ENCODE peak calls at places on chromosomes 1 and 21, in four cellular contexts. N is A549, P is left ventricle myocardium inferior, V is adrenal gland. M is an unnamed sample. For H3K9me3, the result is how much of the 10 kb centered on the place peaks cover.

GRCh38 chr1:226882187-226882586 is 11.8 kb downstream of the PSEN2 start:
- DNase-seq in N (no peak), P (no peak), V (no peak), M (peak)

GRCh38 chr1:173202430-173203145 is 4.5 kb downstream of the TNFSF4 start:
- DNase-seq in N (peak), P (no peak), V (peak), M (no peak)

GRCh38 chr1:20318971-20319370 is 28.3 kb downstream of the VWA5B1 start:
- DNase-seq in N (no peak), P (no peak), V (no peak), M (no peak)

GRCh38 chr1:186662752-186663151 is 17.5 kb downstream of the PTGS2 start:
- DNase-seq in N (no peak), P (no peak), V (no peak), M (no peak)

GRCh38 chr1:17194133-17194475 is 10.8 kb upstream of the PADI1 start:
- DNase-seq in N (no peak), P (no peak), V (no peak), M (no peak)

GRCh38 chr1:192133350-192133950 is 24.8 kb upstream of the RGS18 start:
- DNase-seq in N (no peak), P (no peak), V (no peak), M (no peak)

GRCh38 chr21:46152939-46153258 is 2.5 kb downstream of the FTCD start:
- DNase-seq in N (no peak), P (no peak), V (peak), M (no peak)

GRCh38 chr1:7388141-7388487 is 383.0 kb upstream of the VAMP3 start:
- DNase-seq in N (no peak), P (peak), V (peak), M (no peak)

GRCh38 chr1:111955755-111956154 is 33.7 kb downstream of the KCND3 start:
- DNase-seq in N (no peak), P (no peak), V (no peak), M (no peak)

GRCh38 chr1:18712254-18712605 is 81.6 kb downstream of the PAX7 start:
- DNase-seq in N (no peak), P (no peak), V (no peak), M (no peak)

GRCh38 chr21:38448619-38449186 is 49.6 kb downstream of the ERG start:
- DNase-seq in N (no peak), P (no peak), V (no peak), M (no peak)

GRCh38 chr1:154431586-154432373 is 26.6 kb downstream of the IL6R start:
- DNase-seq in N (no peak), P (no peak), V (no peak), M (no peak)

GRCh38 chr1:183165456-183165855 is 20.6 kb upstream of the LAMC2 start:
- DNase-seq in N (no peak), P (no peak), V (no peak), M (no peak)

GRCh38 chr1:2850502-2850901 is 49.0 kb upstream of the TTC34 start:
- DNase-seq in N (no peak), P (no peak), V (no peak), M (no peak)

GRCh38 chr1:59204001-59204400 is 92.9 kb upstream of the FGGY start:
- DNase-seq in N (no peak), P (peak), V (no peak), M (no peak)

GRCh38 chr1:15847100-15847892 is at the start of gene SPEN:
- DNase-seq in N (peak), P (peak), V (peak), M (peak)

GRCh38 chr1:163202833-163203451 is at the start of gene RGS5:
- DNase-seq in N (no peak), P (no peak), V (no peak), M (no peak)

GRCh38 chr1:44985747-44986359 is 542 bp downstream of the EIF2B3 start:
- DNase-seq in N (no peak), P (no peak), V (peak), M (no peak)

GRCh38 chr1:162077900-162078299 is 8.4 kb downstream of the NOS1AP start:
- DNase-seq in N (no peak), P (no peak), V (no peak), M (no peak)

GRCh38 chr1:202150187-202150586 is 5.7 kb upstream of the ARL8A start:
- DNase-seq in N (no peak), P (no peak), V (no peak), M (no peak)

GRCh38 chr1:208137144-208137682 is 107.0 kb downstream of the PLXNA2 start:
- DNase-seq in N (no peak), P (no peak), V (no peak), M (no peak)

GRCh38 chr1:210674151-210674550 is 345.4 kb downstream of the HHAT start:
- DNase-seq in N (no peak), P (no peak), V (no peak), M (no peak)

GRCh38 chr1:95438213-95438948 is 204.4 kb downstream of the RWDD3 start:
- DNase-seq in N (no peak), P (no peak), V (no peak), M (no peak)

GRCh38 chr1:220347654-220348175 is 75.5 kb upstream of the RAB3GAP2 start:
- DNase-seq in N (no peak), P (no peak), V (no peak), M (no peak)

GRCh38 chr1:153866045-153866850 is 56.5 kb downstream of the GATAD2B start:
- DNase-seq in N (no peak), P (no peak), V (no peak), M (no peak)

GRCh38 chr1:99579691-99580171 is 66.2 kb upstream of the PALMD start:
- DNase-seq in N (no peak), P (no peak), V (no peak), M (no peak)
- H3K27ac ChIP-seq in N (no peak), P (peak), V (no peak), M (no peak)

GRCh38 chr1:41175546-41175945 is 66.6 kb downstream of the SCMH1 start:
- DNase-seq in N (no peak), P (no peak), V (no peak), M (no peak)
- H3K9me3 ChIP-seq in N (under half), P (under half), V (under half), M (under half)

DNA sequence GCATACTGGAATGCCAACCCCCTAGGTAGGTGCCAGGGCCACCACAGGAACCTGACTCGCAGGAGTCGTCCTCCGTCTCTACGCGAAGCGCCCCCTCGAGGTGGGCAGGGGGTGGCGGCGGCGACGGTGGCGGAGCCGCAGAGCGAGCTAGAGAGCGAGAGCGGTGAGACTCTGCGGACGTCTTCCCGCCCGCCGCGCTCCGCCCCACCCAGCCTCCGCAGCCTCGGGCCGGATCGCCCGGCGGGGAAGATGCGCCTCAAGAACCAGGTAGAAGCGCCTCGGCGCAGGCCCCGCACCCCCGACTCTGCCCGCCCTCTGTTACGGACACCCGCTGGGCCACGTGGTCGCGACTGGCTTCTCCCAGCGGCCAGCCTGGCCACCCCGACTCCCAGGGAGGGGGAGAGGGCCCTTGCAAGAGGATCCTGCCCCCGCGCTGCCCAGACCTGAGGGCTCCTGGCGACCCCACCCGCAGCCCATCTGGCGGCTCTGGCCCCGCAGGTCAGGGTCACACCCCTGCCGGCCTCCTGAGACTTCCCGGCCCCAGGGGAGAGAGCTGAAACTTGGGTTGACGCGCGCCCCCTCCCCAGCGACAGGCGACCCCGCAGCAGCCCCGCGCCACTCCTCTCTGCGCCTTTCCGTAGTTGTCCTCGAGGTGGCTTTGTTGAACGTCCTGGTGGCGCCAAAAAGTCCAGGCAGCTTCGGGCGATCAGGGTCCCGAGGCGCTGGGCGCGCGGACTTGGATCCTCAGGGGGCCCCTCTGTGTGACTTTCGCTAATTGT is 24.4 kb upstream of the AGBL4 start:
- DNase-seq in N (no peak), P (no peak), V (peak), M (no peak)
- TF ChIP-seq CTCF in N (peak), P (peak), V (no peak), M (no peak)

GRCh38 chr1:68188644-68189340 is 43.5 kb downstream of the WLS start:
- DNase-seq in N (no peak), P (no peak), V (no peak), M (no peak)
- H3K27ac ChIP-seq in N (no peak), P (no peak), V (no peak), M (no peak)

GRCh38 chr1:193431265-193431977 is 245.0 kb upstream of the B3GALT2 start:
- DNase-seq in N (peak), P (no peak), V (no peak), M (no peak)
- H3K9me3 ChIP-seq in N (under half), P (under half), V (under half), M (under half)

GRCh38 chr1:150872572-150872971 is 3.8 kb downstream of the ARNT start:
- DNase-seq in N (no peak), P (no peak), V (no peak), M (no peak)

GRCh38 chr1:150875197-150876110 is 945 bp downstream of the ARNT start:
- DNase-seq in N (no peak), P (no peak), V (peak), M (no peak)

GRCh38 chr1:150874455-150875196 is 1.8 kb downstream of the ARNT start:
- DNase-seq in N (no peak), P (no peak), V (peak), M (no peak)

GRCh38 chr1:150873521-150873920 is 2.9 kb downstream of the ARNT start:
- DNase-seq in N (no peak), P (no peak), V (no peak), M (no peak)

DNA sequence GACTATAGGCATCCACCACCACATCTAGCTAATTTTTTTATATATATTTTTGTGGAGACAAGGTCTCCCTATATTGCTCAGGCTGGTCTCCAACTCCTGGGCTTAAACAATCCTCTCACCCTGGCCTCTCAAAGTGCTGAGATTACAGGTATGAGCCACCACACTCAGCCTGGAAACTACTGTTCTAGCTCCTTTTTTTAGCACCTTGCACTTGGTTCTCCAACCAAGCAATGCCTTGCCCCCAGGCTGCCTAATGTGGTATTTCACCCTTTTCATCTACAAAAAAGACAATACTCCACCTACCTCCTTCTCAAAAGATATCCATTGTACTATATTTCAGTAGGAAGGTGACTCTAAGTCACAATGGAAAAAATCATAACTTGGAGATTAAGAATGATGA is 6.7 kb downstream of the ARNT start:
- DNase-seq in N (no peak), P (no peak), V (no peak), M (no peak)
- TF ChIP-seq CTCF in N (no peak), P (no peak), V (no peak), M (no peak)

DNA sequence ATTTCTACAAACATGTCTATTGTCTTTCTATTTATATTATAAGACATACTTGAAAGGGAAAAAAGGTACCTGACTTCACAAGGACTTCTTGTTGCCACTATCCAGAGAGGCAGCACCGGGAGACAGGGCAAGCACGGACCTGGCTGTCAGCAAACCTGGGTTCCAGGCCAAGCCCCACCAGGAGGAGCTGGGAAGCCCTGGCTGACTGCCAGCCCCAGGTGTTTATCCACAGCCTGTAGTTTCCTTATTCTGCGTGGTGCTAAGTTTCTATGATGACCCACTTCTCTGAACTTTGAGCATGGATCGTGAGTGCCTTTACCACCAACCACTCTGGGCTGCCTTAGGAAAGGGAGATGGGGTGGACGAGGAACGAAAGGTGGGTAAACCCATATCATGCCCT is 20.5 kb downstream of the TSPAN2 start:
- DNase-seq in N (no peak), P (no peak), V (no peak), M (no peak)
- H3K27ac ChIP-seq in N (no peak), P (no peak), V (no peak), M (no peak)